ENCODE peak calls at places on chromosomes 7 and 10, in four cellular contexts. F, V, C and G are unnamed samples.

GRCh38 chr7:83162402-83163256 is at the start of gene PCLO:
- DNase-seq in F (peak), V (peak), C (peak), G (peak)

GRCh38 chr7:151696738-151697514 is 177.2 kb upstream of the RHEB start:
- DNase-seq in F (no peak), V (peak), C (peak), G (no peak)

GRCh38 chr10:114077815-114078219 is 34.2 kb downstream of the ADRB1 start:
- DNase-seq in F (no peak), V (no peak), C (no peak), G (no peak)

GRCh38 chr10:119362122-119362521 is 154.8 kb downstream of the GRK5 start:
- DNase-seq in F (no peak), V (no peak), C (no peak), G (no peak)

GRCh38 chr7:120407015-120407414 is 134.0 kb downstream of the KCND2 start:
- DNase-seq in F (no peak), V (no peak), C (peak), G (peak)

GRCh38 chr7:12653127-12653917 is 34.1 kb upstream of the ARL4A start:
- DNase-seq in F (no peak), V (no peak), C (peak), G (peak)

GRCh38 chr7:157690833-157691382 is 354.1 kb downstream of the DNAJB6 start:
- DNase-seq in F (peak), V (peak), C (no peak), G (peak)

GRCh38 chr7:127865466-127865865 is 165.8 kb downstream of the LRRC4 start:
- DNase-seq in F (peak), V (no peak), C (no peak), G (peak)

GRCh38 chr10:78465456-78465855 is 431.8 kb downstream of the RPS24 start:
- DNase-seq in F (no peak), V (no peak), C (no peak), G (no peak)

GRCh38 chr10:9869777-9870176 is 1147.9 kb upstream of the CELF2 start:
- DNase-seq in F (no peak), V (no peak), C (no peak), G (no peak)

GRCh38 chr10:129740532-129741279 is 223.4 kb downstream of the EBF3 start:
- DNase-seq in F (no peak), V (no peak), C (no peak), G (no peak)

GRCh38 chr10:72291019-72291532 is 17.4 kb downstream of the DDIT4 start:
- DNase-seq in F (no peak), V (no peak), C (no peak), G (no peak)

GRCh38 chr10:92440578-92440977 is 133.3 kb downstream of the IDE start:
- DNase-seq in F (no peak), V (no peak), C (no peak), G (no peak)

GRCh38 chr10:44989621-44990301 is 11.0 kb upstream of the ZNF22 start:
- DNase-seq in F (no peak), V (no peak), C (no peak), G (no peak)

GRCh38 chr7:98107313-98107691 is 640 bp downstream of the LMTK2 start:
- DNase-seq in F (peak), V (peak), C (peak), G (peak)

GRCh38 chr10:6019010-6019782 is 41.9 kb upstream of the IL15RA start:
- DNase-seq in F (no peak), V (no peak), C (no peak), G (no peak)

GRCh38 chr10:770975-771374 is 81.5 kb upstream of the DIP2C start:
- DNase-seq in F (no peak), V (no peak), C (no peak), G (no peak)

GRCh38 chr10:113960617-113961260 is 82.9 kb upstream of the ADRB1 start:
- DNase-seq in F (no peak), V (no peak), C (no peak), G (no peak)

GRCh38 chr10:114261116-114261515 is 22.1 kb downstream of the VWA2 start:
- DNase-seq in F (peak), V (no peak), C (no peak), G (peak)

GRCh38 chr7:108380527-108380926 is 75.7 kb downstream of the NRCAM start:
- DNase-seq in F (no peak), V (no peak), C (no peak), G (peak)

GRCh38 chr7:142362349-142362748 is 104.5 kb upstream of the PRSS58 start:
- DNase-seq in F (no peak), V (no peak), C (no peak), G (no peak)

GRCh38 chr7:66250711-66251110 is 45.6 kb downstream of the TPST1 start:
- DNase-seq in F (peak), V (no peak), C (peak), G (peak)

GRCh38 chr10:28094121-28094520 is 95.2 kb upstream of the ODAD2 start:
- DNase-seq in F (no peak), V (peak), C (no peak), G (no peak)

GRCh38 chr10:94314913-94315545 is 47.7 kb downstream of the NOC3L start:
- DNase-seq in F (peak), V (peak), C (no peak), G (peak)

GRCh38 chr7:66043681-66044497 is 31.7 kb upstream of the ASL start:
- DNase-seq in F (peak), V (no peak), C (no peak), G (peak)

GRCh38 chr7:30238721-30239441 is 45.5 kb upstream of the ZNRF2 start:
- DNase-seq in F (peak), V (no peak), C (peak), G (peak)

GRCh38 chr7:131042269-131043160 is 285.2 kb upstream of the MKLN1 start:
- DNase-seq in F (no peak), V (no peak), C (no peak), G (peak)

GRCh38 chr10:53331460-53331859 is 558.9 kb upstream of the MBL2 start:
- DNase-seq in F (no peak), V (no peak), C (no peak), G (no peak)

GRCh38 chr7:50834136-50834535 is 51.4 kb upstream of the GRB10 start:
- DNase-seq in F (no peak), V (no peak), C (no peak), G (no peak)

GRCh38 chr7:36160313-36160712 is 7.3 kb downstream of the EEPD1 start:
- DNase-seq in F (no peak), V (no peak), C (no peak), G (no peak)

GRCh38 chr10:47049056-47049851 is 138.0 kb downstream of the PTPN20 start:
- DNase-seq in F (no peak), V (no peak), C (no peak), G (no peak)

GRCh38 chr10:80318742-80319141 is 29.3 kb upstream of the MAT1A start:
- DNase-seq in F (no peak), V (no peak), C (no peak), G (no peak)

GRCh38 chr7:44449531-44449930 is 40.9 kb downstream of the NUDCD3 start:
- DNase-seq in F (peak), V (no peak), C (no peak), G (peak)

GRCh38 chr7:71846160-71846559 is 566.0 kb downstream of the CALN1 start:
- DNase-seq in F (no peak), V (no peak), C (no peak), G (no peak)

GRCh38 chr7:71842376-71842775 is 569.8 kb downstream of the CALN1 start:
- DNase-seq in F (no peak), V (no peak), C (no peak), G (no peak)

GRCh38 chr7:71843677-71844076 is 568.5 kb downstream of the CALN1 start:
- DNase-seq in F (no peak), V (no peak), C (no peak), G (no peak)
- TF ChIP-seq CTCF in F (no peak), V (no peak), C (no peak), G (no peak)

DNA sequence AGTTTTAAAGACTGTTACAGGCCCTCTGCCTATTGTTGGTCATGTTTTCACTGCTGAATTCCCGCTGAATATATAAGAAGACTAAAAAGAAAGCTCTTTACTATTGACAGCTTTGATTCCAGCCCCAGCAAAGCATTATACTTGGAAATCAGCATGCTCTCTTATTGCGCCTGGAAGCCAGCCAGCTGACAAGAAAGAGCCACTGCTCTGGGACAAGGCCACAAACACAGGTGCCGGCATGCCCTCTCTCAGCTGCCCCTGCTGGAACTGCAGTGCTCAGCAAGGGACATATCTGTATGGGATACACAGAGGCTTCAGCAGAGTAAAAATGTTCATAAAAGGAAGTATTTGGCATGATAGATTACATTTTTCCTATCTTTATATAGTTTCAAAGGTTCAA is 523.9 kb downstream of the ADRA2A start:
- DNase-seq in F (no peak), V (no peak), C (no peak), G (no peak)
- TF ChIP-seq CTCF in F (no peak), V (no peak), C (no peak), G (no peak)

GRCh38 chr10:124249812-124250432 is 156.5 kb upstream of the CHST15 start:
- DNase-seq in F (no peak), V (no peak), C (no peak), G (no peak)
- TF ChIP-seq CTCF in F (no peak), V (peak), C (no peak), G (no peak)

GRCh38 chr7:95440394-95441038 is 5.7 kb upstream of the PON2 start:
- DNase-seq in F (no peak), V (no peak), C (no peak), G (no peak)

GRCh38 chr7:95446618-95447017 is 11.8 kb upstream of the PON2 start:
- DNase-seq in F (no peak), V (no peak), C (no peak), G (no peak)

GRCh38 chr7:95444796-95445195 is 10.0 kb upstream of the PON2 start:
- DNase-seq in F (no peak), V (no peak), C (no peak), G (no peak)

GRCh38 chr7:95436407-95436806 is 1.6 kb upstream of the PON2 start:
- DNase-seq in F (no peak), V (no peak), C (no peak), G (no peak)

GRCh38 chr7:95441042-95441823 is 6.4 kb upstream of the PON2 start:
- DNase-seq in F (no peak), V (no peak), C (no peak), G (no peak)
- TF ChIP-seq CTCF in F (no peak), V (no peak), C (no peak), G (no peak)

GRCh38 chr7:75757298-75757676 is 14.7 kb downstream of the CCL26 start:
- DNase-seq in F (no peak), V (no peak), C (no peak), G (no peak)
- TF ChIP-seq CTCF in F (no peak), V (no peak), C (no peak), G (no peak)

DNA sequence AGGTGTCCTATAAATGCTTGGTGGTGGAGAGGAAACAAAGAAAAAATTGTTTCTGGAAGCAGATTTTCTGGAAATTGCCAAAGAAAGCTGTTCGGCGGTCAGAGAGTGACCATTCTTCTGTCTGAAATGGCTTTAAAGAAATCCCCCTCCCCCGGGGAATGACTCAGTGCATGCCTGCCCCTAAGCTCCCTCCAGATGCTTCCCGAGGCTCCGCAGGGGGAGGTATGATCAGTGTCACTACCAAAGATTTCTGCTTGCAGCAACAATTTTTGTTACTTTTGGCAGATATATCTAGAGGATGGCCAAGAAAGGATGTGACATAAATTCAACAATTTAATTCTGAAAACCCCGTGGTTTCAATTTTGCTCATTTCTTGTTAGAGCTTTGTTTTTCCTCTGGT is 163.9 kb downstream of the JCAD start:
- DNase-seq in F (peak), V (peak), C (no peak), G (peak)
- TF ChIP-seq CTCF in F (peak), V (no peak), C (no peak), G (no peak)

GRCh38 chr10:108358912-108359311 is 1194.4 kb upstream of the SORCS1 start:
- DNase-seq in F (peak), V (no peak), C (peak), G (peak)
- TF ChIP-seq CTCF in F (peak), V (no peak), C (no peak), G (peak)

GRCh38 chr7:137485818-137486217 is 142.3 kb upstream of the PTN start:
- DNase-seq in F (no peak), V (no peak), C (no peak), G (no peak)

GRCh38 chr7:137480824-137481365 is 137.4 kb upstream of the PTN start:
- DNase-seq in F (peak), V (no peak), C (no peak), G (no peak)

GRCh38 chr7:137480401-137480800 is 136.9 kb upstream of the PTN start:
- DNase-seq in F (no peak), V (no peak), C (no peak), G (no peak)

GRCh38 chr7:137484326-137484725 is 140.8 kb upstream of the PTN start:
- DNase-seq in F (peak), V (no peak), C (no peak), G (no peak)

GRCh38 chr7:137482466-137482865 is 138.9 kb upstream of the PTN start:
- DNase-seq in F (no peak), V (no peak), C (no peak), G (no peak)
- TF ChIP-seq CTCF in F (no peak), V (no peak), C (no peak), G (no peak)

GRCh38 chr10:110304780-110305421 is at the start of gene SMNDC1:
- DNase-seq in F (peak), V (peak), C (peak), G (peak)

GRCh38 chr10:110307805-110308204 is 3.1 kb upstream of the SMNDC1 start:
- DNase-seq in F (no peak), V (no peak), C (no peak), G (peak)

GRCh38 chr10:110304394-110304779 is 333 bp downstream of the SMNDC1 start:
- DNase-seq in F (peak), V (no peak), C (peak), G (no peak)

GRCh38 chr10:110306452-110306768 is 1.7 kb upstream of the SMNDC1 start:
- DNase-seq in F (no peak), V (no peak), C (no peak), G (no peak)

GRCh38 chr10:110305767-110306451 is 1.2 kb upstream of the SMNDC1 start:
- DNase-seq in F (peak), V (peak), C (peak), G (peak)
- TF ChIP-seq CTCF in F (peak), V (peak), C (peak), G (peak)

DNA sequence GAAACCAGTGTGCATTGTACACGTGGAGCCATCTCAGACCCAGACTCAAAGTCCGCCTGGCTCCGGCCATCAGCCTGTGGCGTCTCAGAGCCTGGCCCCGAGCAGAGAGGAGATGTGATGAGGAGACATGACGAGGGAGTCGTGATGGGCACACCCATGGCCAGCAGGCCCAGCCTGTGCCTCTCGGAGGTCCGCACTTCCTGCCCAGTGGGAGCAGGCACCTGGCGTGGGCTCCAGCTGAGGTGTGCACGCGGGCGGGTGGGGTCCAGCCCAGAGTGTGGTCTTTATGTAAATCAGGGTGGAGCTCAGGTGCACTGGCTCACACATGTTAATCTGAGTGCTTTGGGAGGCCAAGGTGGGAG is 26.0 kb upstream of the GPR146 start:
- DNase-seq in F (no peak), V (no peak), C (no peak), G (no peak)
- TF ChIP-seq CTCF in F (no peak), V (no peak), C (no peak), G (no peak)